ENCODE peak calls at places on chromosomes 16 and 17, in four cellular contexts. K is H9, C is IMR-90, V is H1. Y is an unnamed sample.
A peak's percentile ranks its signal among the peaks of the same experiment; 100 is the strongest.

GRCh38 chr16:75252049-75252864 is 833 bp upstream of the BCAR1 start:
- DNase-seq in K (no peak), C (no peak), V (no peak), Y (no peak)

GRCh38 chr17:62125307-62125706 is 60.2 kb upstream of the MED13 start:
- DNase-seq in K (no peak), C (no peak), V (no peak), Y (no peak)

GRCh38 chr17:77580531-77580930 is 378.0 kb upstream of the TNRC6C start:
- DNase-seq in K (no peak), C (no peak), V (no peak), Y (no peak)

GRCh38 chr17:27808629-27809028 is 8.3 kb upstream of the NOS2 start:
- DNase-seq in K (peak; percentile 52), C (no peak), V (no peak), Y (no peak)

GRCh38 chr16:66260522-66261290 is 105.8 kb upstream of the CDH5 start:
- DNase-seq in K (no peak), C (no peak), V (no peak), Y (no peak)

GRCh38 chr16:80166082-80166481 is 374.7 kb upstream of the DYNLRB2 start:
- DNase-seq in K (no peak), C (no peak), V (no peak), Y (peak; percentile 1)

GRCh38 chr17:70819183-70819582 is 649.9 kb downstream of the KCNJ2 start:
- DNase-seq in K (no peak), C (no peak), V (no peak), Y (no peak)

GRCh38 chr17:9905078-9905415 is at the start of gene RCVRN:
- DNase-seq in K (no peak), C (no peak), V (no peak), Y (no peak)

GRCh38 chr16:80125677-80126076 is 415.1 kb upstream of the DYNLRB2 start:
- DNase-seq in K (no peak), C (no peak), V (no peak), Y (no peak)

GRCh38 chr17:50423553-50424159 is 2.4 kb upstream of the ACSF2 start:
- DNase-seq in K (no peak), C (peak; percentile 91), V (no peak), Y (peak; percentile 58)

GRCh38 chr16:81657224-81657623 is 121.9 kb upstream of the PLCG2 start:
- DNase-seq in K (no peak), C (no peak), V (no peak), Y (no peak)

GRCh38 chr17:65629234-65629690 is 67.8 kb upstream of the AXIN2 start:
- DNase-seq in K (peak; percentile 45), C (peak; percentile 13), V (no peak), Y (peak; percentile 36)

GRCh38 chr17:40542562-40543411 is 22.5 kb downstream of the CCR7 start:
- DNase-seq in K (peak; percentile 24), C (peak; percentile 99), V (no peak), Y (no peak)
- H3K4ac ChIP-seq in K (no peak overlapping the region), C (peak overlapping the region; percentile 100), V (no peak overlapping the region), Y (no peak overlapping the region)

GRCh38 chr16:69699915-69700314 is 26.4 kb downstream of the NQO1 start:
- DNase-seq in K (no peak), C (no peak), V (no peak), Y (no peak)

GRCh38 chr16:69703638-69704037 is 22.7 kb downstream of the NQO1 start:
- DNase-seq in K (no peak), C (peak; percentile 64), V (no peak), Y (no peak)

GRCh38 chr16:69701452-69701851 is 24.9 kb downstream of the NQO1 start:
- DNase-seq in K (no peak), C (no peak), V (no peak), Y (no peak)

GRCh38 chr16:69698404-69698803 is 28.0 kb downstream of the NQO1 start:
- DNase-seq in K (no peak), C (no peak), V (no peak), Y (no peak)

GRCh38 chr16:69701866-69702265 is 24.5 kb downstream of the NQO1 start:
- DNase-seq in K (no peak), C (no peak), V (no peak), Y (no peak)
- H4K5ac ChIP-seq in K (no peak overlapping the region), C (peak overlapping the region; percentile 12), V (no peak overlapping the region), Y (no peak overlapping the region)

GRCh38 chr17:68675723-68676122 is 74.6 kb upstream of the FAM20A start:
- DNase-seq in K (no peak), C (no peak), V (no peak), Y (no peak)

GRCh38 chr17:68674271-68674925 is 73.2 kb upstream of the FAM20A start:
- DNase-seq in K (no peak), C (no peak), V (no peak), Y (peak; percentile 14)

GRCh38 chr17:68679882-68680281 is 78.7 kb upstream of the FAM20A start:
- DNase-seq in K (no peak), C (no peak), V (no peak), Y (no peak)

DNA sequence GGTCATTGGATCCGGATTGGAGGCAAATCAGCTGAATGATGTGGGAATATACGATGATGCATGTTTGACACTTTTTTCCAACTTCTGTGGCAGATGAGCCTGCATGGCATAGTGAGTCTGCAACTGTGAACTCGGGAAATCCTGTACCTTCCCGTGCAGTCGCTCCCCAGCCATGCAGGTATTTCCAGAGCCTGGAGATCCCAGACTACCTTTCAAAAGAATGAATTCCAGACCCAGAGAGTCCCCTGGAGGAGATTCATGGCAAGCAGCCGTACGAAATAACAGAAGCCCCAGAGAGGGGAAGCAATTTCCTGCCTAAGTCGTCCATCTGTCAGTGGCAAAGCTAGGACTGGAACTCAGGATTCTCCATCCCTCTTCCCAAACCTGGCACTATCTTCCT is 75.7 kb upstream of the FAM20A start:
- DNase-seq in K (no peak), C (no peak), V (no peak), Y (peak; percentile 31)
- H3K4ac ChIP-seq in K (no peak overlapping the region), C (no peak overlapping the region), V (no peak overlapping the region), Y (no peak overlapping the region)

GRCh38 chr16:22945361-22945760 is 131.4 kb downstream of the HS3ST2 start:
- DNase-seq in K (no peak), C (no peak), V (no peak), Y (peak; percentile 46)

GRCh38 chr16:22946433-22946832 is 132.5 kb downstream of the HS3ST2 start:
- DNase-seq in K (no peak), C (no peak), V (no peak), Y (peak; percentile 10)

GRCh38 chr16:22938647-22939046 is 124.7 kb downstream of the HS3ST2 start:
- DNase-seq in K (no peak), C (no peak), V (no peak), Y (no peak)

GRCh38 chr16:22942812-22943211 is 128.8 kb downstream of the HS3ST2 start:
- DNase-seq in K (no peak), C (no peak), V (no peak), Y (no peak)

DNA sequence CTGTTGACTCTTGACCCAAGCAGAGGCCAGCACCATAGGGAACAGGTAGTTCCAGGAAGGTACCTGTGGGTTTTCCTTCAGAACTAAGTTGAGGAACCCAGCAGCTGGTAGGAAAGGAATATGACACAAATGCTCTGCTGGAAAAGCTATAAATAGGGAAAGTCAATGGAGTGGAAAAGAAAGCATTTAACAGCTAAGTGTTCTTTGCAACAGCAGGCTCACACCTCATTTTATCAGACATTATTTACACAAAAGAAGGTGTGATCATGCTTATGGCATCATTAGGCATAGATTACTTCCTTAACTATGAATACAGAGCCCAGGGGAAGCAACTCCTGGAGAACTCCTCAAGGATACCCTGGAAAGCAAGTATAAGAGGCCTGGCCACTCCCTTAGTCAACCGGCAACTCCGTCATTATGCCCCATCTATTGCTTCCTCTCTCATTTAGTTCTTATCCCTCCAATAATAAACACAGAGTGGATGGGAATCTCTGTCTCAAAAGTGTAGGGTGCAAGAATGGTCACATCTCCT is 128.1 kb downstream of the HS3ST2 start:
- DNase-seq in K (no peak), C (no peak), V (no peak), Y (no peak)
- H4K5ac ChIP-seq in K (no peak overlapping the region), C (no peak overlapping the region), V (no peak overlapping the region), Y (no peak overlapping the region)

GRCh38 chr17:64110436-64111152 is 19.4 kb downstream of the ERN1 start:
- DNase-seq in K (peak; percentile 20), C (no peak), V (no peak), Y (peak; percentile 43)
- H3K4ac ChIP-seq in K (no peak overlapping the region), C (peak overlapping the region; percentile 33), V (no peak overlapping the region), Y (no peak overlapping the region)